ENCODE peak calls at places on chromosomes 5 and 9, in eight cellular contexts. N is nephron progenitor cell; Q is GM10248; G is mammary epithelial cell; R is CD8-positive, alpha-beta T cell; C is NCI-H774; Y is stimulated activated CD4-positive, alpha-beta T cell treated with anti-CD3 and anti-CD28 coated beads, TNF-alpha, amount 100 ng/mL, for 4 hours; W is Ammon's horn. V is an unnamed sample.

GRCh38 chr5:140182803-140183367 is 7.9 kb downstream of the CYSTM1 start:
- DNase-seq in C (no peak), W (peak; percentile 49), N (no peak), Q (no peak), G (no peak), R (no peak), Y (no peak), V (peak; percentile 44)

GRCh38 chr5:115551415-115551814 is 6.8 kb upstream of the FEM1C start:
- DNase-seq in C (no peak), G (peak; percentile 67), Q (no peak), Y (no peak), W (no peak), R (no peak), N (no peak), V (peak; percentile 46)

GRCh38 chr9:134063876-134064450 is 3.9 kb downstream of the BRD3 start:
- DNase-seq in R (no peak), N (no peak), G (no peak), W (no peak), Q (no peak), Y (no peak), C (no peak), V (no peak)

GRCh38 chr5:178116406-178116885 is 3.1 kb downstream of the N4BP3 start:
- DNase-seq in W (no peak), N (no peak), Y (peak; percentile 55), C (no peak), G (no peak), R (peak; percentile 79), Q (peak; percentile 70), V (no peak)

GRCh38 chr5:169758886-169759285 is 121.8 kb downstream of the DOCK2 start:
- DNase-seq in Q (no peak), W (no peak), R (no peak), Y (no peak), G (no peak), N (no peak), C (no peak), V (no peak)

GRCh38 chr9:36781532-36781931 is 208.8 kb downstream of the MELK start:
- DNase-seq in G (no peak), W (no peak), C (no peak), N (no peak), Y (no peak), R (no peak), Q (no peak), V (peak; percentile 14)

GRCh38 chr9:97525451-97525850 is 24.0 kb downstream of the TMOD1 start:
- DNase-seq in N (no peak), Y (no peak), G (peak; percentile 86), W (no peak), C (no peak), Q (no peak), R (no peak), V (peak; percentile 56)

GRCh38 chr9:99166149-99166548 is 55.6 kb downstream of the ALG2 start:
- DNase-seq in C (no peak), G (no peak), R (no peak), N (no peak), Y (no peak), W (no peak), Q (no peak), V (no peak)

GRCh38 chr5:152178350-152178699 is 226.8 kb downstream of the NMUR2 start:
- DNase-seq in W (no peak), G (no peak), R (no peak), C (no peak), Y (no peak), N (no peak), Q (no peak), V (no peak)

GRCh38 chr9:92439921-92440750 is 15.9 kb upstream of the OMD start:
- DNase-seq in C (no peak), W (no peak), Y (no peak), G (peak; percentile 88), N (no peak), Q (no peak), R (no peak), V (no peak)

GRCh38 chr9:92666236-92666635 is 3.7 kb downstream of the IPPK start:
- DNase-seq in W (no peak), N (no peak), G (no peak), R (no peak), Q (no peak), Y (no peak), C (no peak), V (no peak)

GRCh38 chr9:83537331-83538171 is 650 bp downstream of the FRMD3 start:
- DNase-seq in W (no peak), R (no peak), N (peak; percentile 45), C (no peak), Y (no peak), Q (no peak), G (peak; percentile 20), V (peak; percentile 5)

GRCh38 chr9:5947912-5948311 is 57.2 kb downstream of the MLANA start:
- DNase-seq in Q (no peak), R (no peak), N (peak; percentile 3), G (no peak), C (peak; percentile 25), Y (no peak), W (no peak), V (no peak)

GRCh38 chr9:18274693-18275092 is 199.3 kb upstream of the ADAMTSL1 start:
- DNase-seq in C (no peak), Y (no peak), W (no peak), R (no peak), Q (no peak), N (no peak), G (peak; percentile 56), V (no peak)

GRCh38 chr5:148963679-148964078 is 99.2 kb downstream of the SH3TC2 start:
- DNase-seq in N (no peak), Y (no peak), G (no peak), R (no peak), W (no peak), C (no peak), Q (no peak), V (no peak)

GRCh38 chr5:36723921-36724320 is 117.5 kb downstream of the SLC1A3 start:
- DNase-seq in Y (no peak), W (peak; percentile 43), R (no peak), Q (peak; percentile 63), G (no peak), N (no peak), C (no peak), V (no peak)

GRCh38 chr5:124570285-124571035 is 176.0 kb downstream of the ZNF608 start:
- DNase-seq in G (no peak), C (no peak), R (no peak), W (no peak), Q (no peak), Y (no peak), N (peak; percentile 18), V (no peak)

GRCh38 chr5:74182603-74183002 is 457.9 kb downstream of the ENC1 start:
- DNase-seq in G (no peak), N (no peak), C (no peak), Q (no peak), W (no peak), Y (no peak), R (peak; percentile 12), V (no peak)

V was measured in Caki2.